ENCODE peak calls at places on chromosomes 16 and 17, in four cellular contexts. O is cardiac muscle cell, Z is uterus, J is suprapubic skin. B is an unnamed sample.

GRCh38 chr16:5918553-5919127 is 821.0 kb upstream of the EEF2KMT start:
- DNase-seq in J (no peak), Z (no peak), O (no peak), B (no peak)

GRCh38 chr16:50797456-50797855 is 55.6 kb downstream of the CYLD start:
- DNase-seq in Z (no peak), O (no peak), J (no peak), B (no peak)

GRCh38 chr17:5031365-5032082 is 3.7 kb downstream of the SLC52A1 start:
- DNase-seq in J (peak; percentile 88), O (peak; percentile 88), Z (peak; percentile 83), B (no peak)

GRCh38 chr16:81318711-81319110 is 3.9 kb downstream of the GAN start:
- DNase-seq in O (no peak), J (no peak), Z (no peak), B (no peak)

GRCh38 chr17:36550491-36551417 is 6.0 kb downstream of the GGNBP2 start:
- DNase-seq in Z (no peak), J (no peak), O (no peak), B (no peak)

GRCh38 chr16:68228652-68229051 is 7.3 kb downstream of the ESRP2 start:
- DNase-seq in O (no peak), J (no peak), Z (no peak), B (no peak)

GRCh38 chr16:3095869-3096268 is 3.2 kb downstream of the ZSCAN10 start:
- DNase-seq in O (no peak), J (no peak), Z (no peak), B (no peak)

GRCh38 chr16:65658339-65659275 is 536.7 kb upstream of the CDH11 start:
- DNase-seq in O (no peak), J (no peak), Z (peak; percentile 31), B (peak; percentile 89)

GRCh38 chr16:64428463-64428862 is 693.4 kb downstream of the CDH11 start:
- DNase-seq in J (no peak), Z (no peak), O (no peak), B (no peak)

GRCh38 chr17:42077770-42078169 is 20.5 kb downstream of the ZNF385C start:
- DNase-seq in O (no peak), J (no peak), Z (no peak), B (no peak)

GRCh38 chr16:26765087-26765486 is 301.6 kb upstream of the C16orf82 start:
- DNase-seq in Z (no peak), O (no peak), J (no peak), B (no peak)

GRCh38 chr17:76791053-76791980 is 53.4 kb downstream of the MFSD11 start:
- DNase-seq in Z (peak; percentile 19), J (no peak), O (no peak), B (no peak)

GRCh38 chr17:82304826-82305726 is 12.3 kb downstream of the CD7 start:
- DNase-seq in J (no peak), O (no peak), Z (no peak), B (no peak)

DNA sequence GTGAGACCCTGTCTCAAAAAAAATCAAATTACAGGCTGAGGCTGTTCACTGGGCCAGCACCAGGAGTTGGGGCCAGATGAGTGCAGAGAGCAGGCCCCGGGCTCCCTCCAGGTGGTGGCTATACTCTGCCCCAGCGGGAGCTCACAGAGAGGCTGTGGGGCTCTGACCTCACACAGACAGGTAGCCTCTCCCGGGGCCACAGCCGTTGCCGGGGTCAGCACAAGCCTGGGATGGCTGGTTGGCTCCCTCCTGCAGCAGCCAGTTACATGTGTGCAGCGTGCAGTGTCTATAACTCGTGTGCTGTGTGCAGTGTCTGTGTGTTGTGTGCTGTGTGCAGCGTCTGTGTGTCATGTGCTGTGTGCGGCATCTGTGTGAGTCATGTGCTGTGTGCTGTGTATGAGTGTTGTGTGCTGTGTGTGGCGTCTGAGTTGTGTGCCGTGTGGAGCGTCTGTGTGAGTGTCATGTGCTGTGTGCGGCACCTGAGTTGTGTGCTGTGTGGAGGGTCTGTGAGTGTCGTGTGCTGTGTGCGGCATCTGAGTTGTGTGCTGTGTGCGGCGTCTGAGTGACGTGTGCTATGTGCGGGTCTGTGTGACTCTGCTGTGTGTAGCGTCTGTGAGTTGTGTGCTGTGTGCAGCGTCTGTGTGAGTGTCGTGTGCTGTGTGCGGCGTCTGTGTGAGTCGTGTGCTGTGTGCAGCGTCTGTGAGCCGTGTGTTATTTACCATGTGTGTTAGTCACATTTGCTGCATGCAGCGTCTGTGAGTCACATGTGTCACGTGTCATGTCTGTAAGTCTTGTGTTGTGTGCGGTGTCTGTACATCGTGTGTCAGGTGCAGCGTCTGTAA is 20.9 kb downstream of the MAPK8IP3 start:
- DNase-seq in Z (no peak), O (no peak), J (no peak), B (no peak)
- H3K27ac ChIP-seq in Z (no peak overlapping the region), O (no peak overlapping the region), J (no peak overlapping the region), B (no peak overlapping the region)

DNA sequence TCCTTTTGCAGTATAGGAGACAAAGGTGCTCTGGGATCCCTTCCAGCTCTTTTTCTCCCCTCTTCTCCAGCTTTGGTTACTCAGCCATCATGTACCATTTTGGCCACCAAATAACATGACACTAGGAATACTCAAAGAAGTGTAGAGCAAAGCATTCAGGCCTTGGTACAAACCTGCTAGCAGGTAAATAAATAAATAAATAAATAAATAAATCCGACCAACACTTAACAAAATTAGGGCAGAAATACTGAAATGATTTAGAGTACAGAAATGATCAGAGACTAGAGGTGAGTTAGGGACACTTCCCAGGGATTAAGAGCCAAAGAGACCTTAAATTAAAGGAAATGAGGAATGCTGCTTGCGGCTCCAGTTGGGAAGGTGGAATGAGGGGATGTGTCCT is 17.7 kb upstream of the ITGB3 start:
- DNase-seq in J (no peak), Z (no peak), O (no peak), B (no peak)
- H3K27ac ChIP-seq in J (no peak overlapping the region), Z (no peak overlapping the region), O (no peak overlapping the region), B (no peak overlapping the region)

GRCh38 chr17:78276499-78276898 is 45.1 kb downstream of the TMEM235 start:
- DNase-seq in J (no peak), Z (no peak), O (no peak), B (no peak)

GRCh38 chr17:78276098-78276497 is 44.7 kb downstream of the TMEM235 start:
- DNase-seq in Z (no peak), J (no peak), O (no peak), B (no peak)

GRCh38 chr17:78272914-78273258 is 41.5 kb downstream of the TMEM235 start:
- DNase-seq in J (no peak), Z (no peak), O (no peak), B (no peak)

GRCh38 chr17:78273813-78274212 is 42.4 kb downstream of the TMEM235 start:
- DNase-seq in J (no peak), O (no peak), Z (no peak), B (no peak)

GRCh38 chr17:78275355-78275754 is 43.9 kb downstream of the TMEM235 start:
- DNase-seq in J (no peak), Z (no peak), O (no peak), B (no peak)
- H3K27ac ChIP-seq in J (no peak overlapping the region), Z (no peak overlapping the region), O (no peak overlapping the region), B (no peak overlapping the region)

GRCh38 chr16:47886631-47887415 is 269.0 kb downstream of the ABCC12 start:
- DNase-seq in Z (no peak), J (no peak), O (no peak), B (no peak)

GRCh38 chr16:47888142-47888541 is 267.7 kb downstream of the ABCC12 start:
- DNase-seq in J (no peak), Z (no peak), O (no peak), B (no peak)

GRCh38 chr16:47885489-47885888 is 270.3 kb downstream of the ABCC12 start:
- DNase-seq in Z (no peak), O (no peak), J (no peak), B (no peak)

GRCh38 chr16:47888734-47889133 is 267.1 kb downstream of the ABCC12 start:
- DNase-seq in Z (no peak), O (no peak), J (no peak), B (no peak)

DNA sequence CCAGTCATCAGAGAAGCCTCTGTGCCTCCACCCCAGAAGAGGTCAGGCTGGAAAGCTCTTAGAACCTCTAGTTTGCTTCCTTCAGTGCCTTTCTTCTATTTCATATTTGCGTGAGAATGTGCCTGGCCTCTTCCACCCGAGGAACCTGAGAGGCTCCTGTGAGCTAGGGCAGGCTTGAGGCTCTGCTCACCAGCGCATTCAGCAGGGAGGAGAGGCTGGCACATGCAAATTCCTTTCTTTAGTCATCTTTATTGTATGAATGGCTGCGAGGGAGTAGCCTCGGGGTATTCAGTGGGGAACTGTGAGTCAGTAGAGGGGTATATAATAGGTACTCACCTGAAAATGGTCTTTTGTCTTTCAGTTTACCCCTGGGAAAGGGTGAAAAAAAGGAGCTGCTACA is 268.3 kb downstream of the ABCC12 start:
- DNase-seq in Z (no peak), J (no peak), O (no peak), B (peak; percentile 56)
- H3K27ac ChIP-seq in Z (no peak overlapping the region), J (no peak overlapping the region), O (no peak overlapping the region), B (peak overlapping the region; percentile 44)

DNA sequence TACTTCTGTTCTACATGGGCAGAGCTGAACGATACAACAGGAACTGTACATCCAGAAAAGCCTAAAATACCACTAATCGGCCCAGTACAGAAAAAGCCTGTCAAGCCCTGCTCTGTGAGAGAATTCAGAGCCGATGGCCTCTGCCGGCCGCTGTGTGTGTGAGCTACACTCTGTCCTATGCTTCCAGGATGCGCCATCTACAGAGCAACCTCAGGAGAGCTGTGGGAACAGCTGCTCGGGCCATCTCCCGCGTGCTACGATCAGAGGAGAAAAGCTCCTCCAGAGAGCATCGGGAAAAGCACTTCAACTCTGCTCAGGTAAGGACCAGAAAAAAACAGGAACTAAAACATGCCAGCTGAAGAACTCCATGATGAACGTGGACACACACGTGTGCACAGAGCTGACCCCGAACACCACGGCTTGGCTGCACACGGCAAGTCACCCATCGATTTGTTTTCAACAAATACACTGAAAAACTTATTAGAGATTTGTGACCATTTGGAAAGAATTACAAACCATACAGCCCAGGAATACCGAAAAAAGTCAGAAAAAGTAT is 115.9 kb downstream of the ANKRD11 start:
- DNase-seq in O (peak; percentile 57), J (no peak), Z (no peak), B (no peak)
- H3K27ac ChIP-seq in O (peak overlapping the region; percentile 53), J (no peak overlapping the region), Z (no peak overlapping the region), B (no peak overlapping the region)

GRCh38 chr16:58481226-58481869 is 18.6 kb upstream of the NDRG4 start:
- DNase-seq in J (no peak), Z (no peak), O (no peak), B (no peak)

GRCh38 chr16:58478427-58478826 is 21.5 kb upstream of the NDRG4 start:
- DNase-seq in Z (no peak), O (no peak), J (no peak), B (no peak)

GRCh38 chr16:58485184-58485887 is 14.6 kb upstream of the NDRG4 start:
- DNase-seq in J (no peak), Z (no peak), O (peak; percentile 82), B (no peak)

GRCh38 chr16:58476791-58477190 is 23.2 kb upstream of the NDRG4 start:
- DNase-seq in J (no peak), O (no peak), Z (no peak), B (no peak)

DNA sequence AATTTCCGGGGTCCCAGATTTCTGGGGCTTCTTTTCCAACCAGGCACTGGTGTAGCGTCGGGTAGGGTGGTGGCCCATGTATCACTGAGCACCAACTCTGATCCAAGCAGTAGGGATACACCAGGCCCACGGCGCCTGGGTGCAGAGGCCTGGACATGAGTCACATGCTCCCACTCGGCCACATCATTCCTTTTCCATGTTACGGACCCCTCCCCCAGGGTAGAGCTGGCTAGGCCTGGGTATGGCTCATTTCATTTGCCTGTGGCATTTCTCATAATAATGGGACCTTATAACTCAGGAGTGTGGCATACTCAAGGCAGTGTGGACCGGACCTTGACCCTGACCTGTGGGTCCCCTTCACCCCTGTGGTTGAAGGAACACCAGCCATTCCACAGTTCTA is 18.0 kb upstream of the NDRG4 start:
- DNase-seq in Z (no peak), J (no peak), O (no peak), B (no peak)
- H3K27ac ChIP-seq in Z (no peak overlapping the region), J (no peak overlapping the region), O (no peak overlapping the region), B (no peak overlapping the region)